ENCODE peak calls at places on chromosomes 6 and 20, in six cellular contexts. U is CD8-positive, alpha-beta memory T cell; J is brain microvascular endothelial cell; I is upper lobe of right lung; M is iPS DF 6.9; S is uterus. D is an unnamed sample. For H3K27me3, the result is how much of the 10 kb centered on the place peaks cover.

GRCh38 chr20:48238326-48238725 is 453.0 kb upstream of the SULF2 start:
- DNase-seq in S (no peak), J (peak), M (no peak), I (no peak), U (no peak), D (no peak)

GRCh38 chr6:31529329-31530150 is 778 bp downstream of the MCCD1 start:
- DNase-seq in J (no peak), I (no peak), S (no peak), U (no peak), M (no peak), D (no peak)

GRCh38 chr20:41231850-41232249 is 85.7 kb downstream of the ZHX3 start:
- DNase-seq in I (no peak), M (no peak), J (no peak), S (no peak), U (no peak), D (no peak)

GRCh38 chr6:47400581-47400980 is 77.0 kb upstream of the CD2AP start:
- DNase-seq in U (no peak), I (no peak), S (no peak), M (no peak), J (no peak), D (no peak)

GRCh38 chr6:131636880-131637792 is at the start of gene ENPP3:
- DNase-seq in J (no peak), S (no peak), U (no peak), M (no peak), I (no peak), D (no peak)

GRCh38 chr6:134303903-134304302 is 14.0 kb downstream of the SGK1 start:
- DNase-seq in S (no peak), M (no peak), J (peak), I (no peak), U (no peak), D (no peak)

GRCh38 chr6:122050226-122050755 is 349.2 kb upstream of the HSF2 start:
- DNase-seq in U (no peak), J (no peak), S (no peak), M (no peak), I (no peak), D (no peak)

GRCh38 chr20:32112862-32113261 is 3.3 kb downstream of the TM9SF4 start:
- DNase-seq in U (no peak), I (peak), S (no peak), J (no peak), M (no peak), D (peak)

GRCh38 chr6:88641178-88641903 is 322.1 kb downstream of the RNGTT start:
- DNase-seq in S (no peak), M (no peak), U (no peak), J (no peak), I (no peak), D (no peak)

GRCh38 chr6:147802400-147802799 is 293.9 kb downstream of the SAMD5 start:
- DNase-seq in M (no peak), J (no peak), I (no peak), S (no peak), U (no peak), D (no peak)

GRCh38 chr20:52457826-52458225 is 266.2 kb upstream of the ZFP64 start:
- DNase-seq in U (no peak), S (no peak), M (no peak), I (no peak), J (no peak), D (no peak)

GRCh38 chr6:150905769-150906168 is 40.3 kb downstream of the MTHFD1L start:
- DNase-seq in J (no peak), S (no peak), M (no peak), I (no peak), U (no peak), D (no peak)

GRCh38 chr6:57267586-57268293 is 45.6 kb upstream of the RAB23 start:
- DNase-seq in U (peak), I (no peak), S (no peak), M (no peak), J (peak), D (peak)

GRCh38 chr6:43980004-43980795 is 147.1 kb downstream of the MRPL14 start:
- DNase-seq in M (no peak), J (no peak), U (no peak), I (no peak), S (no peak), D (no peak)

GRCh38 chr6:27608916-27609883 is 136.3 kb upstream of the ZNF184 start:
- DNase-seq in J (peak), I (no peak), U (no peak), S (no peak), M (no peak), D (no peak)

GRCh38 chr6:45681860-45682488 is 304.2 kb upstream of the SUPT3H start:
- DNase-seq in I (no peak), M (no peak), U (no peak), J (peak), S (no peak), D (no peak)

GRCh38 chr6:167795874-167796667 is 30.6 kb upstream of the AFDN start:
- DNase-seq in J (no peak), S (no peak), I (no peak), U (no peak), M (no peak), D (peak)

GRCh38 chr6:110137924-110138887 is 41.3 kb downstream of the WASF1 start:
- DNase-seq in J (no peak), S (no peak), U (no peak), I (no peak), M (no peak), D (peak)

GRCh38 chr6:14656676-14657075 is 539.1 kb downstream of the CD83 start:
- DNase-seq in I (no peak), M (no peak), U (no peak), S (no peak), J (no peak), D (no peak)

GRCh38 chr20:58990651-58991445 is 9.8 kb downstream of the NELFCD start:
- DNase-seq in M (no peak), S (no peak), U (no peak), I (no peak), J (no peak), D (no peak)

GRCh38 chr20:57620999-57621398 is 773 bp upstream of the ZBP1 start:
- DNase-seq in S (no peak), J (no peak), U (no peak), I (no peak), M (no peak), D (no peak)

GRCh38 chr20:51412333-51412761 is 130.2 kb downstream of the NFATC2 start:
- DNase-seq in I (no peak), S (no peak), J (peak), U (no peak), M (no peak), D (peak)

GRCh38 chr20:45892049-45892816 is 1.1 kb downstream of the CTSA start:
- DNase-seq in S (no peak), M (no peak), I (no peak), J (peak), U (no peak), D (no peak)

GRCh38 chr6:121932071-121933009 is 467.1 kb upstream of the HSF2 start:
- DNase-seq in J (peak), U (no peak), I (no peak), M (peak), S (no peak), D (peak)

GRCh38 chr20:16352751-16353150 is 220.5 kb downstream of the KIF16B start:
- DNase-seq in S (no peak), I (no peak), J (no peak), U (no peak), M (no peak), D (no peak)

DNA sequence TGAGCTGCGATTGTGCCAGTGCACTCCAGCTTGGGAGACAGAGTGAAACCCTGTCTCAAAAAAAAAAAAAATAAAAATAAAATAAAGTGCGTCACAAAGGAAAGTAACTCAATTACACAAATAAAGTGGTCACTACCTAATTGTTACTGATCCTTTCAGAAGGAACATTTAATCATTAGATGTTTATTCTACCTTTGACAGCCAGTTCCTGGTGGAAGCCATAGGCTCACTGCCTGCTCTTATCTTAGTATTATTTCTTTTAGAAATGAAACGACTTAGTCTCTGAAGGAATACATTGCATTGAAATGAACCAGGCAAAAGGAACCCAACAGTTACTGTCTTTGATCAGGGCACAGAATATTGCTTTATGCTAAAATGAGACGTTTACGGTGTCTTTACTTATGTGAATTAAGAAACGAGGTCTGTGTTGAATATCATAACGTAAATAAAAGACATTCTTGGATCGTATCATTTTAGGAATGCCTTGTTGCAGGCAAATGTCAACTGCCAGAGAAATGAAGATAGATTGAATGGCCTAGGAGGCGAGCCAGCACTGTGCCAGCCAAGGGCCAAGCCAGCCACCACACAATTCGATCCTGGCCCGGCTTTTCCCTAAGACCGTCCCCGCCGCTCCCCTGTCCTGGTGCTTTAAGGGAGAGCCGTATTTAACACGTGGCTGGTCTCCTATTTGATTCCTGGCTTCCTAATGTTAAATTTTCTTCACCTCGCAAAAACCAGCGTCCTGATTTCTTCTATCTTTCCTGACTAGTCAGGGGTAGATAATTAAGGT is 136.7 kb upstream of the GMDS start:
- DNase-seq in M (no peak), U (no peak), I (no peak), S (no peak), J (no peak), D (no peak)
- H3K27me3 ChIP-seq in M (under half), U (under half), I (under half), S (under half), J (under half), D (under half)

DNA sequence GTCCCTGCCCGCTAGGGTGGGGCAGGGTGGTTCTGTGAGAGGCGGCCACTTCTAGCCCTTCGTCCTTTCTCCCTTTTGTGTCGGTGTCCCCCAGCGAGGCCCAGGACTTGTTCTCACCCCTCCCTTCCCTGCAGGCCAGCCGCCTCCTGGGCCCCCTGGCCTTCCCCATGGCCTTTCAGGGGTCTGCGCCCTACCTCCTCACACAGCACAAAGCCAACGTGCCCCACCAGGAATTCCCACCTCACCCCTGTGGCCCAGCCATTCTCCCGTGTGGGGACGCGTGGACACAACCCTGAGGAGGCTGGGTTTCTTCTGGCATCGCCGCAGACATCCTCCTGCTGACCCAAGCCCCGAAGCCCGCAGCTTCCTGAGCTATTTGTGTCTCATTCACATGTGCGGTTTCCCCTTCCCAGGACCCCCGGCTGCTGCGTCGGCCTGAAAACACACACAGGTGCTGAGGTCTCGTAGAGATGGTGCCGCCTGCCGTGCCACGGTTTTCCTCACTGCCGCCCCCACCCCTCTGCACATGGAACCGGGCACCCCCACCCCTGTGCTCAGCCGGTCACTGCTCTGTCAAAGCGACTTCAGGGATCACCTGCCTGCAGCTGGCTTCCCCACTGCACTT is 375.8 kb downstream of the CDH4 start:
- DNase-seq in J (no peak), I (no peak), M (no peak), S (no peak), U (no peak), D (no peak)
- H3K27me3 ChIP-seq in J (under half), I (under half), M (under half), S (under half), U (under half), D (under half)

DNA sequence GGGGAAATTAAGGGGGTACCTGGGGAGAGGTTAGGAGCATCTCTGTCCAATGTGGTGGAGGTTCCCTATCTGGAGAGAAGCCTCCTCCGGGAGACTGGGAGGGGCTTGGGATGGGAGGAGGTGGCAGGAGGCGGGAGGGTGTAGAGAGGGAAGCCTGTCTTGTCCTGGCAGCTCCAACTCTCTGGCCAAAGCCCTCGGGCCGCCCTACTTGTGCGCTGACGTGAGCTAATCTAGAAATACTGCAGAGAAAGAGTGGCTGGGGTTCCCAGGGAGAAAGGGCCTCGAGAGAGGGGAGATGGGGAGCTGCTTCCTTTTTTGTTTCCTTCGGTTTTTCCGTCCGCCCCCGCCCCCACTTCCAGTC is 1.6 kb upstream of the SLC32A1 start:
- DNase-seq in M (no peak), U (no peak), S (no peak), I (no peak), J (no peak), D (no peak)
- H3K27me3 ChIP-seq in M (half or more), U (half or more), S (under half), I (half or more), J (half or more), D (under half)

GRCh38 chr6:9155836-9156235 is 720.5 kb upstream of the SLC35B3 start:
- DNase-seq in I (no peak), U (no peak), M (no peak), S (no peak), J (no peak), D (no peak)

GRCh38 chr6:9159051-9159450 is 723.7 kb upstream of the SLC35B3 start:
- DNase-seq in J (no peak), S (no peak), M (no peak), U (no peak), I (no peak), D (no peak)

DNA sequence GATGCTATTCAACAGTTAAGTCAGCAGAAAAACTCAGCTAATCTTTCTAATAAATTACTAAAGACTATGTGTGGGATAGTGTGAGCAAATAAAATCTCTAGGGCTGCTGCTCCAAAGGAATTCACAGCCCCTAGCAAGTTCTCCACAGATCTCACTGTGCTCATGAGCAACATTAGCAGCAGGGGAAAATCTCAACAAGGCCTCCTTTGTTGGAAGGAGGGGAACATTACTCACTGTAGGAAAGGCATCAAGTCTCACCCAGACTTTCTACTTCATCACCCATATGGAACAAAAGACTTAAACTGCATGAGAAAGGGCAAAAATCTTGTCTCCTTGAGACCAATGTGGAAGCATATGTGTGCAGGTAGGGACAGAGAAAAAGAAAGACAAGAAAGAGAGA is 726.4 kb upstream of the SLC35B3 start:
- DNase-seq in M (no peak), I (no peak), S (no peak), J (no peak), U (no peak), D (no peak)
- H3K27me3 ChIP-seq in M (under half), I (under half), S (under half), J (under half), U (under half), D (under half)